ENCODE peak calls at places on chromosome X, in ten cellular contexts. G, J, T, P, S, X, K, U, V and O are unnamed samples.

GRCh38 chrX:65987856-65988255 is 52.0 kb downstream of the VSIG4 start:
- DNase-seq in P (no peak), V (no peak), T (no peak), J (no peak), G (no peak), X (no peak), U (no peak), K (no peak), S (no peak), O (no peak)

GRCh38 chrX:148580016-148580415 is 79.6 kb downstream of the AFF2 start:
- DNase-seq in S (no peak), J (no peak), K (no peak), X (no peak), V (no peak), P (no peak), G (no peak), U (no peak), T (no peak), O (no peak)

GRCh38 chrX:41449615-41450014 is 2.5 kb downstream of the NYX start:
- DNase-seq in S (peak; percentile 24), J (no peak), G (no peak), T (peak; percentile 9), X (peak; percentile 19), U (no peak), P (no peak), K (no peak), V (no peak), O (no peak)

GRCh38 chrX:74800062-74800461 is 125.2 kb downstream of the NEXMIF start:
- DNase-seq in S (no peak), P (no peak), X (no peak), T (no peak), J (no peak), K (no peak), U (no peak), G (no peak), V (no peak), O (no peak)

GRCh38 chrX:99172958-99173357 is 1237.1 kb downstream of the PCDH19 start:
- DNase-seq in V (no peak), T (no peak), P (no peak), X (no peak), J (no peak), U (no peak), S (no peak), K (no peak), G (no peak), O (no peak)

GRCh38 chrX:16870861-16871584 is 861 bp upstream of the RBBP7 start:
- DNase-seq in V (no peak), P (peak; percentile 54), K (no peak), J (peak; percentile 29), S (peak; percentile 5), T (no peak), U (no peak), G (no peak), X (no peak), O (peak; percentile 65)

GRCh38 chrX:3271485-3272186 is 74.8 kb downstream of the MXRA5 start:
- DNase-seq in V (no peak), K (no peak), T (peak; percentile 56), P (no peak), G (no peak), X (peak; percentile 76), J (peak; percentile 77), S (no peak), U (peak; percentile 79), O (no peak)

GRCh38 chrX:11787564-11787963 is 29.5 kb downstream of the MSL3 start:
- DNase-seq in U (peak; percentile 42), G (peak; percentile 57), J (peak; percentile 68), X (peak; percentile 67), S (peak; percentile 76), P (peak; percentile 31), V (no peak), K (peak; percentile 65), T (peak; percentile 9), O (peak; percentile 80)

GRCh38 chrX:319579-320125 is 1.1 kb upstream of the GTPBP6 start:
- DNase-seq in K (no peak), X (no peak), T (no peak), U (no peak), G (peak; percentile 58), J (no peak), P (no peak), V (no peak), S (no peak), O (no peak)

GRCh38 chrX:318068-318738 is 393 bp downstream of the GTPBP6 start:
- DNase-seq in T (peak; percentile 96), V (peak; percentile 99), P (peak; percentile 99), J (peak; percentile 99), X (peak; percentile 99), K (peak; percentile 96), S (peak; percentile 100), G (peak; percentile 97), U (peak; percentile 97), O (peak; percentile 98)

GRCh38 chrX:317424-318067 is 1.1 kb downstream of the GTPBP6 start:
- DNase-seq in P (no peak), V (no peak), J (no peak), G (no peak), X (no peak), S (no peak), U (no peak), K (peak; percentile 54), T (no peak), O (no peak)

GRCh38 chrX:320126-320783 is 1.7 kb upstream of the GTPBP6 start:
- DNase-seq in V (no peak), K (no peak), G (no peak), S (no peak), P (peak; percentile 13), J (no peak), T (no peak), U (no peak), X (no peak), O (no peak)

DNA sequence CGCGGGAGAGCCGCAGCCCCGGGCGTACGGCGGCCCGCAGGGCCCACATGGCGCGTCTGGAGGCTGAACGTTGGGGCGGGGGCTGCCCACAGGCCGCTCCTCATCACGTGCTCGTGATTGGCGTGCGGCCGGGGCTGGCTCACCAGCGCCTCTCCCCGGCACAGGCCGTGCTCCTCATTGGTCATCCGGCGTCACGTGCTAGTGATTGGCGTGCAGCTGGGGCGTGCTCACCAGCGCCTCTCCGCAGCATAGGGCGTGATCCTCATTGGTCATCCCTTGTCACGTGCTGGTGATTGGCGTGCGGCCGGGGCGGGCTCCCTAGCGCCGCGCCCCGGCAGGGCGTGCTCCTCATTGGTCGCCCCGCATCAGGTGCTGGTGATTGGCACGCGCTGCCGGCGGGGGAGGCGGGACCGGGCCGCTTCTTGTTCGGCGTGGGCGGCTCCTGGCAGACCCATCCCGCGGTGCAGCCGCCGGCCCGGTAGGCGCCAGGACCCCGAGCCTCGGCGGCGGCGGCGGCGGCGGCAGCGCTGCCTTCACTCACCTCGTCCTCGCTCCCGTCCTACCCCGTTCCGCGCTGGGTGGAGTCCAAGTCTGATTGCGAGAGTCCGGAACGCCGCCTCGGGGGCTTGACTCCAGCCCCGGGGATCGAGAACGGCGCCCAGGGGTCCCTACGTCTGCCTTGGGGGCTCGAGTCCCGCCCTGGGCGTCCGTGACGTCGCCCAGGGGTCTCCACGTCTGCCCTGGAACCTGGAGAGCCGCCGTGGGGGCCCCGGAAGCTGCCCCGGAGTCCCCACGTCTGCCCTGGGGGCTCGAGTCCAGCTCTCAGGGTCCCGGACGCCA is at the start of gene GTPBP6:
- DNase-seq in T (peak; percentile 95), G (peak; percentile 99), P (peak; percentile 99), K (peak; percentile 99), J (peak; percentile 100), U (peak; percentile 97), S (peak; percentile 99), V (peak; percentile 99), X (peak; percentile 100), O (peak; percentile 98)
- TF ChIP-seq CTCF in T (peak; percentile 21), G (no peak), P (peak; percentile 47), K (peak; percentile 17), J (no peak), U (peak; percentile 35), S (no peak), V (peak; percentile 28), X (peak; percentile 12), O (no peak)

DNA sequence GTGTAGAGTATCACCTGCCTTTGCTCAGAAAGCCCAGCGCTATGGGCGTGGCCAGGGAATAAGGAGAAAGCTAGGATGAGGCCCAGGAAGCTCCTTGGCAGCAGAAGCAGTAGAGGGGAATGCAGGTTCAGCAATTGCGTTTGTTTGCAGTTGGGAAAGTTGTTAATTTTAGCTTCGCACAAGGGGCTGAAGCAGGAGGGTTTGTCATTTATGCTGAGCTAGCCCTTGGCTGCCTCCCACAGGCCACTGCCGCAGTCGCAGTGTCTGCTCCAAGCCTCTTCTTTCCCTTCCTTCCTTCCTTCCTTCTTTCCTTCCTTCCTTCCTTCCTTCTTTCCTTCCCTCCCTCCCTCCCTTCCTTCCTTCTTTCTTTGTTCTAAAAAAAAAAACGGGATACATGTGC is 21.5 kb downstream of the FRMPD3 start:
- DNase-seq in K (no peak), P (no peak), T (no peak), X (no peak), G (no peak), J (no peak), V (no peak), S (no peak), U (no peak), O (no peak)
- TF ChIP-seq CTCF in K (no peak), P (peak; percentile 40), T (no peak), X (no peak), G (no peak), J (no peak), V (no peak), S (no peak), U (peak; percentile 41), O (no peak)

DNA sequence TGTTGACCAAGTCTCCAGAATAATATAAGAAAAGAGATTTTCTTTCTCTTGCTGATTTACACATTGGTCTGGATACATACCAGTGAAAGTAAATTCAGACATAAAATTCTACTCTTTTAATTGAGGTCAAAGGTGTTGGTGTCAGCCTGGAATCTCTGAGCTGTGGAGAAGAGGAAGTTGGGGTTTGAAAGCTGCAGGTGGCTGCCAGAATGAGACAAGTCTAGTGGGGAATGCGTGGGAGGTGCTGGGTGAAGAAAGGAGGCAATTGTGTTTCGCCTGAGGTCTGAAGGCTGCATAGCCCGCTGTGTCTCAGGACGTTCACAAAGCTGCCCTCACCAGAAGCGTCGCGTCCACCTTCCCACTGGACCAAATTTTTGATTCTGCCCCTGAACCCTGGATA is 31.2 kb downstream of the PHEX start:
- DNase-seq in P (no peak), X (peak; percentile 13), T (peak; percentile 47), J (peak; percentile 44), V (no peak), K (no peak), G (no peak), S (no peak), U (no peak), O (peak; percentile 16)
- TF ChIP-seq CTCF in P (no peak), X (no peak), T (no peak), J (no peak), V (no peak), K (no peak), G (no peak), S (no peak), U (no peak), O (no peak)

GRCh38 chrX:7109838-7110793 is 37.4 kb upstream of the STS start:
- DNase-seq in S (no peak), K (no peak), V (no peak), J (no peak), T (no peak), P (peak; percentile 54), G (no peak), X (no peak), U (no peak), O (peak; percentile 6)
- TF ChIP-seq CTCF in S (no peak), K (no peak), V (no peak), J (no peak), T (no peak), P (no peak), G (no peak), X (no peak), U (no peak), O (no peak)